ENCODE peak calls at places on chromosomes 4 and X, in ten cellular contexts. Q is AG04449; G is Calu3; T is fibroblast of lung; P is tibial artery; D is suprapubic skin; K is colonic mucosa; C is pancreas; U is left ventricle myocardium inferior; O is CD8-positive, alpha-beta T cell. X is an unnamed sample.

GRCh38 chr4:28831867-28832266 is 1888.3 kb upstream of the PCDH7 start:
- DNase-seq in Q (no peak), G (no peak), T (no peak), P (no peak), D (no peak), K (no peak), C (no peak), U (no peak), O (no peak), X (no peak)

GRCh38 chrX:17459008-17459407 is 84.0 kb downstream of the NHS start:
- DNase-seq in Q (no peak), G (no peak), T (peak), P (peak), D (peak), K (no peak), C (no peak), U (peak), O (no peak), X (no peak)

GRCh38 chr4:41256740-41257256 is at the start of gene UCHL1:
- DNase-seq in Q (peak), G (no peak), T (peak), P (peak), D (no peak), K (no peak), C (peak), U (peak), O (no peak), X (peak)

GRCh38 chrX:338836-339400 is 20.3 kb upstream of the GTPBP6 start:
- DNase-seq in Q (no peak), G (no peak), T (no peak), P (no peak), D (no peak), K (no peak), C (no peak), U (peak), O (no peak), X (no peak)

GRCh38 chrX:148043456-148043855 is 62.3 kb downstream of the FMR1NB start:
- DNase-seq in Q (no peak), G (no peak), T (peak), P (no peak), D (no peak), K (no peak), C (no peak), U (no peak), O (no peak), X (no peak)

GRCh38 chr4:4492161-4492847 is 49.5 kb downstream of the STX18 start:
- DNase-seq in Q (peak), G (no peak), T (peak), P (no peak), D (no peak), K (no peak), C (no peak), U (no peak), O (no peak), X (no peak)

GRCh38 chrX:129636175-129636681 is 18.5 kb downstream of the APLN start:
- DNase-seq in Q (no peak), G (no peak), T (no peak), P (no peak), D (no peak), K (peak), C (no peak), U (no peak), O (no peak), X (no peak)

GRCh38 chr4:54217642-54218486 is 11.2 kb upstream of the PDGFRA start:
- DNase-seq in Q (no peak), G (peak), T (peak), P (peak), D (peak), K (peak), C (peak), U (peak), O (peak), X (peak)

GRCh38 chr4:116880625-116881024 is 204.8 kb downstream of the TRAM1L1 start:
- DNase-seq in Q (no peak), G (no peak), T (no peak), P (no peak), D (no peak), K (no peak), C (no peak), U (no peak), O (no peak), X (no peak)

GRCh38 chrX:33205321-33205720 is 6.0 kb downstream of the DMD start:
- DNase-seq in Q (no peak), G (no peak), T (no peak), P (no peak), D (no peak), K (no peak), C (no peak), U (no peak), O (no peak), X (no peak)

GRCh38 chr4:73690051-73690744 is 50.2 kb upstream of the CXCL8 start:
- DNase-seq in Q (no peak), G (no peak), T (peak), P (no peak), D (no peak), K (no peak), C (no peak), U (no peak), O (no peak), X (no peak)

GRCh38 chr4:7797330-7797729 is 142.3 kb downstream of the AFAP1 start:
- DNase-seq in Q (no peak), G (no peak), T (no peak), P (peak), D (peak), K (no peak), C (no peak), U (no peak), O (no peak), X (no peak)

GRCh38 chr4:87838207-87838606 is 5.4 kb downstream of the MEPE start:
- DNase-seq in Q (no peak), G (no peak), T (no peak), P (no peak), D (no peak), K (no peak), C (no peak), U (no peak), O (no peak), X (peak)

GRCh38 chrX:77795124-77795523 is 9.1 kb upstream of the ATRX start:
- DNase-seq in Q (no peak), G (no peak), T (no peak), P (no peak), D (no peak), K (no peak), C (no peak), U (no peak), O (no peak), X (no peak)

GRCh38 chr4:86595426-86595805 is 1.3 kb downstream of the PTPN13 start:
- DNase-seq in Q (no peak), G (no peak), T (peak), P (no peak), D (no peak), K (no peak), C (no peak), U (no peak), O (no peak), X (peak)

GRCh38 chr4:87985097-87985886 is 9.8 kb downstream of the SPP1 start:
- DNase-seq in Q (no peak), G (peak), T (peak), P (peak), D (no peak), K (peak), C (peak), U (peak), O (peak), X (peak)

GRCh38 chr4:24260922-24261581 is 323.3 kb downstream of the DHX15 start:
- DNase-seq in Q (no peak), G (no peak), T (peak), P (no peak), D (no peak), K (no peak), C (no peak), U (no peak), O (no peak), X (no peak)

GRCh38 chrX:18890724-18891560 is 93.0 kb downstream of the PHKA2 start:
- DNase-seq in Q (no peak), G (no peak), T (no peak), P (no peak), D (peak), K (no peak), C (no peak), U (no peak), O (no peak), X (no peak)

GRCh38 chr4:48635980-48636379 is 144.1 kb downstream of the FRYL start:
- DNase-seq in Q (no peak), G (no peak), T (no peak), P (no peak), D (no peak), K (no peak), C (no peak), U (no peak), O (no peak), X (no peak)

GRCh38 chr4:151371045-151371605 is 37.9 kb upstream of the FHIP1A start:
- DNase-seq in Q (no peak), G (no peak), T (peak), P (no peak), D (no peak), K (no peak), C (no peak), U (no peak), O (no peak), X (no peak)

GRCh38 chr4:102551946-102552575 is 50.9 kb downstream of the NFKB1 start:
- DNase-seq in Q (no peak), G (no peak), T (no peak), P (no peak), D (no peak), K (no peak), C (no peak), U (no peak), O (no peak), X (no peak)

GRCh38 chrX:109270580-109271484 is 211.1 kb downstream of the GUCY2F start:
- DNase-seq in Q (peak), G (peak), T (peak), P (no peak), D (no peak), K (no peak), C (no peak), U (no peak), O (no peak), X (no peak)

GRCh38 chr4:128512767-128513322 is 225.2 kb upstream of the PGRMC2 start:
- DNase-seq in Q (no peak), G (no peak), T (peak), P (no peak), D (no peak), K (no peak), C (no peak), U (no peak), O (no peak), X (no peak)

GRCh38 chr4:139085141-139085540 is 69.6 kb downstream of the NOCT start:
- DNase-seq in Q (no peak), G (no peak), T (peak), P (no peak), D (no peak), K (no peak), C (no peak), U (no peak), O (no peak), X (no peak)

GRCh38 chrX:30530591-30530990 is 47.0 kb downstream of the TASL start:
- DNase-seq in Q (no peak), G (peak), T (no peak), P (no peak), D (no peak), K (no peak), C (no peak), U (no peak), O (no peak), X (no peak)

GRCh38 chr4:152843476-152844107 is 63.8 kb downstream of the ARFIP1 start:
- DNase-seq in Q (no peak), G (peak), T (no peak), P (no peak), D (no peak), K (peak), C (no peak), U (no peak), O (no peak), X (no peak)

GRCh38 chr4:141155586-141155985 is 22.3 kb upstream of the RNF150 start:
- DNase-seq in Q (no peak), G (no peak), T (peak), P (no peak), D (no peak), K (no peak), C (no peak), U (no peak), O (no peak), X (no peak)

GRCh38 chr4:101967697-101968346 is 177.3 kb downstream of the BANK1 start:
- DNase-seq in Q (no peak), G (peak), T (peak), P (no peak), D (no peak), K (no peak), C (no peak), U (no peak), O (no peak), X (no peak)

GRCh38 chr4:129378346-129378745 is 282.4 kb downstream of the C4orf33 start:
- DNase-seq in Q (no peak), G (no peak), T (no peak), P (no peak), D (no peak), K (no peak), C (no peak), U (no peak), O (no peak), X (no peak)

GRCh38 chr4:174521800-174522182 is 497 bp downstream of the HPGD start:
- DNase-seq in Q (no peak), G (peak), T (no peak), P (no peak), D (no peak), K (peak), C (no peak), U (no peak), O (no peak), X (peak)

GRCh38 chrX:39974228-39974627 is 123.5 kb downstream of the BCOR start:
- DNase-seq in Q (no peak), G (no peak), T (no peak), P (no peak), D (no peak), K (no peak), C (no peak), U (no peak), O (no peak), X (peak)

GRCh38 chr4:2095236-2096072 is 36.3 kb downstream of the NAT8L start:
- DNase-seq in Q (no peak), G (no peak), T (peak), P (no peak), D (no peak), K (no peak), C (no peak), U (no peak), O (no peak), X (no peak)

DNA sequence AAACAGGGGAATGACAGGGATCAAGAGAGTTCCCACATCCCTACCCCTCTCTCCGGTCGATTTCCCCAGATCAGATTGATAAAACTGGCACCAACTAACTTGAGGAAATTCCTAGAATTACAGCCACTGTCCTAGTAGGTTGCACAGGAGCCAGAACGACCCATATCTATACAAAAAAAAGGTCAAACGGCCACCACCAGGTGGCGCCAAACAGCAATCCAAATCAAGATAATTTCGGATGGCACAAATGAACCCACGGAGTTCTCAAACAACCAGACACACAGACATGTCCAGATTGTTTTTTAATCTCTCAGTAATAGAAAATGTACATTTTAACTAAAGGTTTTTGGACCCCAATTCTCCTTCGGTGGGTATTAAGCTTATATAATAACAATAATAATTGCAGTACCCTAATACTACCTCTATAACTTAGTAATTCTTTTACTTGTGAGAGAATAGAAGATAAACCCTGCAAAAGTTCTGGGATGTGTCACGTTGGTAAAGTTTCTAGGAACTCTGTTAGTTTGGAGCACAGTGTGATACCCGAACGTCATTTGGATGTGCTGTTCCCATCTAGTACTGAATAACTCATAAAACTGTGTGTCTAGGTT is 212.6 kb downstream of the SPOCK3 start:
- DNase-seq in Q (no peak), G (peak), T (peak), P (peak), D (peak), K (peak), C (peak), U (peak), O (peak), X (peak)
- TF ChIP-seq CTCF in Q (peak), G (no peak), T (peak), P (peak), D (peak), K (peak), C (peak), U (peak), O (peak), X (peak)

DNA sequence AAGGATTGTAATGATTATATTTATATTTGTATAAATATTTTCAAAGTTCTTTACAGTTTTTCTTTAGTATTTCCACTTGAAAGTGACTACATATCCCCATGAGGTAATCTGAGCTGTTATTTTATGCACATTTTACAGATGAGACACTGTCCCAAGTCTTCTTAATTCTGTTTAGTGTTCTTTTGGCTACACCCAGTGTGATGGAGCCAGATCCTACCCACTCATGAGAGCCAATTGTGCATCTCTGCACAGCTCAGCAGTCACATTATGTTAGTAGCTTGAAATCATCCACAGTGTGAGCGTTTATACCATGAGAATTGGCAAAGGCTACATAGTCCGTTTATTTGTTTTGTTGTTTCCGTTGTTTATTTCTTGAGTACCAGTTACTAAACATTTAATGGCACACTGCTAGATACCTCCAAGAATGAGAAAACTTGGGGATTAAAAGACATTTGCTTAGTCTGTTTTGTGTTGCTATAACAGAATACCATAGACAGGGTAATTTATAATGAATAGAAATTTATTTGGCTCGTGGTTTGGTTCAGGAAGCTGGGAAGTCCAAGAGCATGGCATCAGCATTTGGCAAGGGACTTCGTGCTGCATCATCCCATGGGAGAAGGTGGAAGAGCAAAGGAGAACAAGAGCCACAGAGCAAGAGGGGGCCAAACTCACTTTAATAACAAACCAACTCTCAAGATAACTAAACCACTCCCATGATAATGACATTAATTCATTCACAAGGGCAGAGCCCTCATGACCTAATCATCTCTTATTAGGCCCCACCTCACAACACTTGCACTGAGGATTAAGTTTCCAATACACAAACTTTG is 113.1 kb upstream of the ATXN3L start:
- DNase-seq in Q (no peak), G (no peak), T (peak), P (no peak), D (no peak), K (no peak), C (no peak), U (no peak), O (no peak), X (no peak)
- TF ChIP-seq CTCF in Q (no peak), G (no peak), T (no peak), P (no peak), D (no peak), K (no peak), C (no peak), U (no peak), O (no peak), X (no peak)

GRCh38 chrX:94058728-94059382 is 384.8 kb downstream of the FAM133A start:
- DNase-seq in Q (no peak), G (peak), T (no peak), P (no peak), D (no peak), K (peak), C (no peak), U (no peak), O (no peak), X (peak)
- TF ChIP-seq CTCF in Q (no peak), G (no peak), T (no peak), P (no peak), D (peak), K (peak), C (no peak), U (no peak), O (no peak), X (peak)

GRCh38 chrX:68719904-68720614 is 72.6 kb downstream of the STARD8 start:
- DNase-seq in Q (no peak), G (no peak), T (no peak), P (no peak), D (peak), K (no peak), C (no peak), U (no peak), O (no peak), X (no peak)
- TF ChIP-seq CTCF in Q (peak), G (no peak), T (no peak), P (no peak), D (no peak), K (no peak), C (no peak), U (peak), O (no peak), X (no peak)

GRCh38 chr4:143559757-143560147 is 46.2 kb downstream of the SMARCA5 start:
- DNase-seq in Q (no peak), G (no peak), T (no peak), P (no peak), D (no peak), K (no peak), C (no peak), U (no peak), O (no peak), X (no peak)
- TF ChIP-seq CTCF in Q (no peak), G (no peak), T (no peak), P (no peak), D (no peak), K (no peak), C (no peak), U (no peak), O (no peak), X (no peak)

GRCh38 chrX:26651755-26652154 is 435.8 kb downstream of the MAGEB5 start:
- DNase-seq in Q (no peak), G (no peak), T (no peak), P (no peak), D (no peak), K (no peak), C (no peak), U (no peak), O (no peak), X (no peak)

GRCh38 chrX:26653050-26653449 is 437.1 kb downstream of the MAGEB5 start:
- DNase-seq in Q (no peak), G (no peak), T (no peak), P (no peak), D (no peak), K (no peak), C (no peak), U (no peak), O (no peak), X (no peak)

DNA sequence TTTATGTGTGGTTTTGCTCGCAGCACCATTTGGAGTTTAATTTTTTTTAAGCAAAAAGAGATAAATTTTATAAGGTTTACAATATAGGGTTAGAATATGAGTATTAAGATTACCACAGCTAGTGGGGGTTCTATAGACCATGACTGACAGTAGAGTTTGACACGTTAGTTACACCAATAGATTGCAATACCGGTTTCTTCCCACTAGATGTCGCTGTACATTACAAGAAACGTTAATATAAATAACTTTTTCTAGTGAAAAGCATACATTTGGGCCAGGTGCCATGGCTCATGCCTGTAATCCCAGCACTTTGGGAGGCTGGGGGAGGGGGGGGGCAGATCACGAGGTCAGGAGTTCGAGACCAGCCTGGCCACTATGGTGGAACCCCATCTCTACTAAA is 433.6 kb downstream of the MAGEB5 start:
- DNase-seq in Q (no peak), G (no peak), T (no peak), P (no peak), D (no peak), K (no peak), C (no peak), U (no peak), O (no peak), X (no peak)
- TF ChIP-seq CTCF in Q (no peak), G (peak), T (no peak), P (no peak), D (no peak), K (peak), C (peak), U (peak), O (peak), X (peak)

GRCh38 chrX:48606091-48606490 is 8.8 kb downstream of the WDR13 start:
- DNase-seq in Q (no peak), G (no peak), T (no peak), P (no peak), D (no peak), K (no peak), C (no peak), U (no peak), O (no peak), X (no peak)
- TF ChIP-seq CTCF in Q (no peak), G (no peak), T (no peak), P (no peak), D (no peak), K (no peak), C (no peak), U (no peak), O (no peak), X (no peak)

DNA sequence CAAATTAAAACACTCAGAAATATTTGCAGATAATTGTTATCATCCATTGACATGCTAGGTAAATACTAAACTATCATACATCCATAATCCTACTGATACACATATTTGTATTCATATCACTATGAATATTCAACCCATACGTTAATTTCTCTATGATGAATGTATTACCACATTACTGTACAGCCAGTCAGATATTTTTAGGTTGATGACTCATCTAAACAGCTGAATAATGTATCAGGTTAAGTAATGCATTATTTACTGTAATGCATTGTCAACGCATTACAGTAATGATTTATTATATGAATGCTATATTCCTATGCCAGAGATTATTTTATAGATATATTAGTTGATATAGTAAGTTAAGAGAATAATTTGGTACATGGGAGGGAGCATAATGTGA is 37.1 kb downstream of the VEGFC start:
- DNase-seq in Q (no peak), G (no peak), T (no peak), P (no peak), D (no peak), K (no peak), C (no peak), U (no peak), O (no peak), X (no peak)
- TF ChIP-seq CTCF in Q (no peak), G (no peak), T (no peak), P (no peak), D (no peak), K (no peak), C (no peak), U (no peak), O (no peak), X (no peak)